ENCODE peak calls at places on chromosomes 11 and 22, in five cellular contexts. V is heart left ventricle, G is ascending aorta, D is coronary artery, S is Calu3. K is an unnamed sample.

GRCh38 chr22:17237031-17237668 is 17.9 kb upstream of the ADA2 start:
- DNase-seq in V (no peak), G (no peak), D (no peak), S (no peak), K (no peak)

GRCh38 chr22:50725597-50725996 is 12.4 kb upstream of the ACR start:
- DNase-seq in V (no peak), G (no peak), D (no peak), S (no peak), K (no peak)

GRCh38 chr11:21260101-21260500 is 590.7 kb downstream of the NELL1 start:
- DNase-seq in V (no peak), G (no peak), D (no peak), S (no peak), K (no peak)

GRCh38 chr22:24183321-24184031 is 2.2 kb downstream of the SUSD2 start:
- DNase-seq in V (no peak), G (no peak), D (no peak), S (peak), K (peak)

GRCh38 chr22:19448076-19448607 is 631 bp upstream of the C22orf39 start:
- DNase-seq in V (no peak), G (no peak), D (no peak), S (peak), K (no peak)

GRCh38 chr11:1233351-1234053 is 10.6 kb downstream of the MUC5B start:
- DNase-seq in V (peak), G (no peak), D (no peak), S (peak), K (no peak)

GRCh38 chr11:121366038-121366437 is 73.5 kb downstream of the SC5D start:
- DNase-seq in V (no peak), G (no peak), D (no peak), S (no peak), K (no peak)

GRCh38 chr22:22666307-22667091 is 22.1 kb downstream of the GGTLC2 start:
- DNase-seq in V (no peak), G (no peak), D (no peak), S (peak), K (no peak)

GRCh38 chr22:29375436-29376076 is 12.8 kb downstream of the AP1B1 start:
- DNase-seq in V (no peak), G (no peak), D (no peak), S (no peak), K (no peak)

GRCh38 chr11:60485987-60486386 is 6.6 kb upstream of the MS4A12 start:
- DNase-seq in V (no peak), G (no peak), D (no peak), S (peak), K (no peak)

GRCh38 chr11:86193297-86194095 is 51.1 kb upstream of the EED start:
- DNase-seq in V (peak), G (peak), D (no peak), S (peak), K (peak)

GRCh38 chr11:103800406-103801114 is 235.9 kb upstream of the DDI1 start:
- DNase-seq in V (peak), G (no peak), D (no peak), S (no peak), K (peak)

GRCh38 chr11:104462346-104462745 is 298.4 kb upstream of the PDGFD start:
- DNase-seq in V (no peak), G (no peak), D (no peak), S (no peak), K (peak)

GRCh38 chr11:8573750-8574149 is 20.3 kb downstream of the STK33 start:
- DNase-seq in V (no peak), G (no peak), D (no peak), S (no peak), K (no peak)

GRCh38 chr11:47616726-47617416 is 22.7 kb upstream of the C1QTNF4 start:
- DNase-seq in V (no peak), G (no peak), D (no peak), S (peak), K (peak)

GRCh38 chr11:5369793-5370192 is 13.8 kb upstream of the OR51M1 start:
- DNase-seq in V (no peak), G (no peak), D (no peak), S (no peak), K (no peak)

GRCh38 chr11:60993611-60994010 is 22.1 kb downstream of the CD6 start:
- DNase-seq in V (no peak), G (no peak), D (no peak), S (no peak), K (no peak)

GRCh38 chr11:118621898-118622375 is 14.5 kb downstream of the PHLDB1 start:
- DNase-seq in V (no peak), G (no peak), D (no peak), S (no peak), K (no peak)